ENCODE peak calls at places on chromosomes 4 and X, in eight cellular contexts. A is ovary, E is PC-9, U is heart left ventricle, J is endodermal cell, L is A549, M is gastrocnemius medialis, D is SK-N-SH. Y is an unnamed sample.
A peak's percentile ranks its signal among the peaks of the same experiment; 100 is the strongest.

GRCh38 chr4:100117749-100118148 is 72.5 kb downstream of the DDIT4L start:
- DNase-seq in A (no peak), E (no peak), U (no peak), J (no peak), L (no peak), M (no peak), D (peak; percentile 41), Y (no peak)

GRCh38 chrX:50081282-50081955 is 119.4 kb downstream of the AKAP4 start:
- DNase-seq in A (peak; percentile 24), E (no peak), U (no peak), J (peak; percentile 76), L (no peak), M (peak; percentile 2), D (peak; percentile 27), Y (peak; percentile 50)

GRCh38 chrX:96576358-96576757 is 108.3 kb upstream of the DIAPH2 start:
- DNase-seq in A (no peak), E (no peak), U (no peak), J (no peak), L (no peak), M (no peak), D (no peak), Y (no peak)

GRCh38 chrX:40539214-40540142 is 41.3 kb upstream of the ATP6AP2 start:
- DNase-seq in A (no peak), E (no peak), U (peak; percentile 20), J (peak; percentile 93), L (no peak), M (peak; percentile 2), D (no peak), Y (peak; percentile 44)

GRCh38 chr4:95093936-95094929 is 336.5 kb downstream of the BMPR1B start:
- DNase-seq in A (no peak), E (no peak), U (no peak), J (no peak), L (no peak), M (no peak), D (no peak), Y (no peak)

GRCh38 chr4:73676881-73677323 is 56.7 kb upstream of the RASSF6 start:
- DNase-seq in A (peak; percentile 57), E (peak; percentile 38), U (no peak), J (no peak), L (peak; percentile 10), M (no peak), D (no peak), Y (no peak)

GRCh38 chrX:38192007-38192625 is 28.6 kb downstream of the SRPX start:
- DNase-seq in A (no peak), E (no peak), U (no peak), J (peak; percentile 65), L (no peak), M (no peak), D (peak; percentile 37), Y (peak; percentile 28)

GRCh38 chrX:9635368-9635767 is 130.3 kb downstream of the GPR143 start:
- DNase-seq in A (no peak), E (no peak), U (peak; percentile 19), J (no peak), L (no peak), M (no peak), D (no peak), Y (no peak)

GRCh38 chr4:147814334-147814733 is 82.4 kb downstream of the ARHGAP10 start:
- DNase-seq in A (no peak), E (no peak), U (no peak), J (no peak), L (no peak), M (no peak), D (no peak), Y (no peak)

GRCh38 chr4:3401436-3402171 is 40.2 kb upstream of the HGFAC start:
- DNase-seq in A (peak; percentile 4), E (no peak), U (no peak), J (no peak), L (no peak), M (no peak), D (no peak), Y (no peak)

GRCh38 chr4:20662851-20663250 is 37.4 kb upstream of the PACRGL start:
- DNase-seq in A (no peak), E (no peak), U (no peak), J (no peak), L (no peak), M (no peak), D (no peak), Y (no peak)

GRCh38 chr4:181677621-181678020 is 565.6 kb upstream of the TENM3 start:
- DNase-seq in A (no peak), E (no peak), U (no peak), J (no peak), L (no peak), M (no peak), D (no peak), Y (no peak)

GRCh38 chrX:57933321-57933720 is 23.1 kb upstream of the ZXDA start:
- DNase-seq in A (no peak), E (no peak), U (no peak), J (no peak), L (no peak), M (no peak), D (no peak), Y (no peak)

GRCh38 chr4:76533314-76533713 is 98.3 kb downstream of the SHROOM3 start:
- DNase-seq in A (no peak), E (no peak), U (no peak), J (no peak), L (no peak), M (no peak), D (no peak), Y (no peak)

GRCh38 chr4:112896326-112896892 is 153.0 kb upstream of the ANK2 start:
- DNase-seq in A (no peak), E (no peak), U (no peak), J (no peak), L (no peak), M (no peak), D (no peak), Y (peak; percentile 32)

GRCh38 chr4:112895785-112896184 is 153.7 kb upstream of the ANK2 start:
- DNase-seq in A (no peak), E (no peak), U (no peak), J (peak; percentile 69), L (no peak), M (no peak), D (no peak), Y (peak; percentile 81)

GRCh38 chr4:112894951-112895350 is 154.5 kb upstream of the ANK2 start:
- DNase-seq in A (no peak), E (no peak), U (no peak), J (no peak), L (no peak), M (no peak), D (peak; percentile 28), Y (no peak)

GRCh38 chr4:112898357-112899141 is 150.9 kb upstream of the ANK2 start:
- DNase-seq in A (no peak), E (no peak), U (no peak), J (no peak), L (no peak), M (no peak), D (no peak), Y (peak; percentile 34)

GRCh38 chr4:112897548-112897947 is 151.9 kb upstream of the ANK2 start:
- DNase-seq in A (no peak), E (no peak), U (no peak), J (no peak), L (no peak), M (no peak), D (no peak), Y (peak; percentile 60)
- TF ChIP-seq CTCF in A (no peak), E (no peak), U (no peak), J (peak; percentile 52), L (no peak), M (no peak), D (no peak), Y (peak; percentile 30)

GRCh38 chr4:78667337-78667736 is 108.8 kb upstream of the BMP2K start:
- DNase-seq in A (no peak), E (no peak), U (no peak), J (no peak), L (no peak), M (no peak), D (no peak), Y (no peak)
- H3K4me1 ChIP-seq in A (no peaks in the 10 kb centered on the region), E (peaks cover 3% of the 10 kb centered on the region), U (peaks cover 63% of the 10 kb centered on the region), J (peaks cover 15% of the 10 kb centered on the region), L (peaks cover 19% of the 10 kb centered on the region), M (peaks cover under 1% of the 10 kb centered on the region), D (no peaks in the 10 kb centered on the region), Y (peaks cover 8% of the 10 kb centered on the region)

GRCh38 chr4:121050251-121050650 is 22.1 kb downstream of the NDNF start:
- DNase-seq in A (no peak), E (no peak), U (no peak), J (no peak), L (no peak), M (no peak), D (no peak), Y (no peak)
- TF ChIP-seq CTCF in A (no peak), E (no peak), U (peak; percentile 47), J (peak; percentile 69), L (no peak), M (no peak), D (peak; percentile 50), Y (peak; percentile 53)

DNA sequence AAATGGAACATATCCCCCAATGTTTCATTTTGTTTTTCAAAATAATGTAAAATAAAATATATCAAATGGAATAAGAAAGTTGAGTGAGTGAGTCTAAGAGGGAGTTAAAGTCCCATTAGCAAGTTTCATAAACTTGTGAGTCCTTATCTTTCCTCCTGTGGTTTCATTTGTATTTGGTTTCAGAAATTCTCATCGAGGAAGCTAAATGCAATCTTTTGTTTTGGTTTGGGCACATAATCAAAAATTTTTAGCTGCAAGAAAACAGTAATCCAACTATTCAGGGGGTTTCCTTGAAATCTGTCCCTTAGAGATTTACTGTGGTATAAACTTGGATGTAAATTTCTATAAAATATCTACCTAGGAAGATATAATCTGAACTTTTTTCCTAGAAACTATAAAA is 124.2 kb downstream of the CAMK2D start:
- DNase-seq in A (no peak), E (no peak), U (no peak), J (no peak), L (no peak), M (no peak), D (no peak), Y (no peak)
- H3K4me1 ChIP-seq in A (peaks cover 7% of the 10 kb centered on the region), E (peaks cover 10% of the 10 kb centered on the region), U (peaks cover 80% of the 10 kb centered on the region), J (peaks cover 5% of the 10 kb centered on the region), L (peaks cover 88% of the 10 kb centered on the region), M (peaks cover 81% of the 10 kb centered on the region), D (peaks cover 11% of the 10 kb centered on the region), Y (peaks cover 9% of the 10 kb centered on the region)

DNA sequence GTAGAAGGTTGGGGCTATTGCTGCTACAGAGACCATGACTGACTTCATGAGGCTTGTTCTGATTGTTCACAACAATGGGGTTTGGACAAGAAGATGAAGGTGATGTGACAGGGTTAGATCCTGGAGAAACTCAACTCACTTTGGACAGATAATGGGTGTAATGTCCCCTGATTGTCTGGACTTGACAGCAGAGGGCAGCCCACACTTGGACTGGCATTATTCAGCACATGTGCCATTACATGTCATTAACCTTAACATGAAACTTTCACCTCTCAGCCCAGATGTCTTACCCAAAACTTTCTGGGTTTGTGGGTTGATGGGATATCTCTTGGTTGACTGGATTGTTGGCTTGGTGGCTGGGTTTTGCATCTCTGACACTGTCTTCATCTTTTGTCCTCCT is 101.5 kb downstream of the MXRA5 start:
- DNase-seq in A (no peak), E (no peak), U (no peak), J (no peak), L (no peak), M (no peak), D (no peak), Y (no peak)
- TF ChIP-seq CTCF in A (no peak), E (no peak), U (peak; percentile 11), J (peak; percentile 38), L (no peak), M (no peak), D (peak; percentile 17), Y (no peak)

DNA sequence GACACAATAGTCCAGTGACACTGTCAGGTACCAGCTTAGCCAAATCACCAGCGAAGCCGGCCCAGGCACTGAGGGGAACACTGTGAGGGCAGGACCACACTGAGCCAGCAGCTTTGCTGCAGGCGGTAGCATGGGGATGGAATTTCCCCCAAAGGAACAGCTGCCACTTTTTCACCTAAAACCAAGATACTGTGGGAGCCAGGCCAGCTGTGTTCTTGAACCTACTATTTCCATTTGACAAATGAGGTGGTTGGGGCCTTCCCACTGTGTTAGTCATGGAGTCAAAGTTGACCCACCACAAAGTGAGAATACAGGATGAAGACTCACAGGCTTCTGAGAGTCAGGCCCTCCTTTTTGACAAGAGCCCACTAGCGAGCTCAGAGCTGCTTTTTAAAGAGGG is 70.7 kb upstream of the SH3RF1 start:
- DNase-seq in A (no peak), E (no peak), U (no peak), J (no peak), L (no peak), M (no peak), D (no peak), Y (no peak)
- H3K4me1 ChIP-seq in A (no peaks in the 10 kb centered on the region), E (peaks cover 26% of the 10 kb centered on the region), U (no peaks in the 10 kb centered on the region), J (no peaks in the 10 kb centered on the region), L (peaks cover 9% of the 10 kb centered on the region), M (no peaks in the 10 kb centered on the region), D (peaks cover 5% of the 10 kb centered on the region), Y (peaks cover 10% of the 10 kb centered on the region)